ENCODE peak calls at places on chromosomes 12 and 14, in nine cellular contexts. L is ovary; D is Kasumi-1; V is SK-N-MC; M is activated T-cell treated with anti-CD3 and anti-CD28 coated beads, Interleukin-2, amount 50 U/mL, for 1 hour; O is tibial nerve; U is mammary epithelial cell; A is left cardiac atrium; P is activated T-helper 1 cell treated with Interleukin-2 at 50 U/mL for 16 hours. C is an unnamed sample.

GRCh38 chr14:22572562-22573058 is 16.4 kb downstream of the DAD1 start:
- DNase-seq in D (no peak), U (no peak), O (no peak), M (no peak), A (no peak), L (no peak), P (no peak), V (no peak), C (no peak)

GRCh38 chr12:47270782-47271664 is 191.3 kb upstream of the AMIGO2 start:
- DNase-seq in M (no peak), P (no peak), U (peak), O (no peak), D (no peak), A (no peak), V (no peak), L (no peak), C (no peak)

GRCh38 chr12:123267991-123268843 is 3.4 kb downstream of the CDK2AP1 start:
- DNase-seq in M (no peak), V (no peak), O (no peak), D (peak), L (peak), U (no peak), A (peak), P (no peak), C (peak)

GRCh38 chr12:11686135-11686534 is 36.7 kb downstream of the ETV6 start:
- DNase-seq in M (no peak), U (no peak), O (no peak), P (no peak), A (no peak), L (no peak), D (no peak), V (no peak), C (no peak)

GRCh38 chr12:104604070-104604994 is 147.6 kb downstream of the CHST11 start:
- DNase-seq in U (peak), M (peak), D (peak), V (no peak), L (peak), A (peak), O (peak), P (no peak), C (peak)

GRCh38 chr12:55694651-55695050 is 13.1 kb downstream of the ITGA7 start:
- DNase-seq in M (no peak), O (no peak), U (no peak), V (no peak), A (no peak), L (no peak), D (no peak), P (no peak), C (peak)

GRCh38 chr12:127450822-127451221 is 816.1 kb upstream of the TMEM132C start:
- DNase-seq in P (no peak), O (no peak), A (no peak), V (no peak), L (no peak), M (no peak), D (no peak), U (no peak), C (no peak)

GRCh38 chr12:18045446-18046001 is 44.5 kb downstream of the RERGL start:
- DNase-seq in A (no peak), L (no peak), V (no peak), P (no peak), U (no peak), D (no peak), M (no peak), O (no peak), C (no peak)

GRCh38 chr12:31586703-31587102 is 4.2 kb downstream of the DENND5B start:
- DNase-seq in O (no peak), D (no peak), A (no peak), P (no peak), M (no peak), L (no peak), V (no peak), U (no peak), C (no peak)

GRCh38 chr14:65282909-65283253 is 129.6 kb upstream of the FUT8 start:
- DNase-seq in U (no peak), V (no peak), P (no peak), L (no peak), A (no peak), M (no peak), D (no peak), O (no peak), C (no peak)

GRCh38 chr12:94768398-94769039 is 118.2 kb upstream of the TMCC3 start:
- DNase-seq in D (no peak), P (no peak), O (no peak), M (no peak), U (no peak), V (no peak), L (no peak), A (no peak), C (no peak)

GRCh38 chr14:102795060-102795925 is 18.0 kb downstream of the TRAF3 start:
- DNase-seq in A (peak), M (no peak), L (no peak), U (peak), P (no peak), V (peak), O (peak), D (peak), C (peak)